ENCODE peak calls at places on chromosomes 16 and 17, in eight cellular contexts. One of them, this sample, is unnamed.

GRCh38 chr16:11393366-11393765 is 48.1 kb downstream of the RMI2 start:
- DNase-seq in osteocyte: no peak
- DNase-seq in activated naive CD4-positive, alpha-beta T cell treated with anti-CD3 and anti-CD28 coated beads, Interleukin-2, amount 10 ng/mL, durations not matched to agents 7 days and 5 days: no peak
- DNase-seq in AG04450: no peak
- DNase-seq in neural progenitor cell: no peak
- DNase-seq in activated naive CD8-positive, alpha-beta T cell treated with anti-CD3 and anti-CD28 coated beads, Interleukin-2, amount 50 U/mL, for 24 hours: no peak
- DNase-seq in glutamatergic neuron: peak; percentile 10
- DNase-seq in COR-L47: no peak
- DNase-seq in this sample: no peak

GRCh38 chr17:32318071-32318470 is 23.9 kb downstream of the C17orf75 start:
- DNase-seq in osteocyte: no peak
- DNase-seq in activated naive CD4-positive, alpha-beta T cell treated with anti-CD3 and anti-CD28 coated beads, Interleukin-2, amount 10 ng/mL, durations not matched to agents 7 days and 5 days: no peak
- DNase-seq in AG04450: no peak
- DNase-seq in neural progenitor cell: no peak
- DNase-seq in activated naive CD8-positive, alpha-beta T cell treated with anti-CD3 and anti-CD28 coated beads, Interleukin-2, amount 50 U/mL, for 24 hours: no peak
- DNase-seq in glutamatergic neuron: no peak
- DNase-seq in COR-L47: no peak
- DNase-seq in this sample: no peak

GRCh38 chr16:47019563-47019962 is 46.1 kb upstream of the DNAJA2 start:
- DNase-seq in osteocyte: no peak
- DNase-seq in activated naive CD4-positive, alpha-beta T cell treated with anti-CD3 and anti-CD28 coated beads, Interleukin-2, amount 10 ng/mL, durations not matched to agents 7 days and 5 days: no peak
- DNase-seq in AG04450: no peak
- DNase-seq in neural progenitor cell: no peak
- DNase-seq in activated naive CD8-positive, alpha-beta T cell treated with anti-CD3 and anti-CD28 coated beads, Interleukin-2, amount 50 U/mL, for 24 hours: no peak
- DNase-seq in glutamatergic neuron: no peak
- DNase-seq in COR-L47: no peak
- DNase-seq in this sample: no peak

GRCh38 chr16:26598061-26598460 is 468.7 kb upstream of the C16orf82 start:
- DNase-seq in osteocyte: no peak
- DNase-seq in activated naive CD4-positive, alpha-beta T cell treated with anti-CD3 and anti-CD28 coated beads, Interleukin-2, amount 10 ng/mL, durations not matched to agents 7 days and 5 days: peak; percentile 86
- DNase-seq in AG04450: no peak
- DNase-seq in neural progenitor cell: no peak
- DNase-seq in activated naive CD8-positive, alpha-beta T cell treated with anti-CD3 and anti-CD28 coated beads, Interleukin-2, amount 50 U/mL, for 24 hours: peak; percentile 52
- DNase-seq in glutamatergic neuron: no peak
- DNase-seq in COR-L47: no peak
- DNase-seq in this sample: no peak

GRCh38 chr17:78839173-78839761 is 1.3 kb downstream of the USP36 start:
- DNase-seq in osteocyte: no peak
- DNase-seq in activated naive CD4-positive, alpha-beta T cell treated with anti-CD3 and anti-CD28 coated beads, Interleukin-2, amount 10 ng/mL, durations not matched to agents 7 days and 5 days: no peak
- DNase-seq in AG04450: no peak
- DNase-seq in neural progenitor cell: no peak
- DNase-seq in activated naive CD8-positive, alpha-beta T cell treated with anti-CD3 and anti-CD28 coated beads, Interleukin-2, amount 50 U/mL, for 24 hours: no peak
- DNase-seq in glutamatergic neuron: no peak
- DNase-seq in COR-L47: no peak
- DNase-seq in this sample: peak; percentile 27

GRCh38 chr16:56211471-56211944 is 20.2 kb downstream of the GNAO1 start:
- DNase-seq in osteocyte: no peak
- DNase-seq in activated naive CD4-positive, alpha-beta T cell treated with anti-CD3 and anti-CD28 coated beads, Interleukin-2, amount 10 ng/mL, durations not matched to agents 7 days and 5 days: no peak
- DNase-seq in AG04450: no peak
- DNase-seq in neural progenitor cell: no peak
- DNase-seq in activated naive CD8-positive, alpha-beta T cell treated with anti-CD3 and anti-CD28 coated beads, Interleukin-2, amount 50 U/mL, for 24 hours: no peak
- DNase-seq in glutamatergic neuron: no peak
- DNase-seq in COR-L47: no peak
- DNase-seq in this sample: no peak

GRCh38 chr17:77449908-77450741 is 309.4 kb downstream of the SEC14L1 start:
- DNase-seq in osteocyte: no peak
- DNase-seq in activated naive CD4-positive, alpha-beta T cell treated with anti-CD3 and anti-CD28 coated beads, Interleukin-2, amount 10 ng/mL, durations not matched to agents 7 days and 5 days: peak; percentile 65
- DNase-seq in AG04450: no peak
- DNase-seq in neural progenitor cell: peak; percentile 89
- DNase-seq in activated naive CD8-positive, alpha-beta T cell treated with anti-CD3 and anti-CD28 coated beads, Interleukin-2, amount 50 U/mL, for 24 hours: peak; percentile 84
- DNase-seq in glutamatergic neuron: peak; percentile 86
- DNase-seq in COR-L47: no peak
- DNase-seq in this sample: peak; percentile 58

GRCh38 chr16:85996843-85997242 is 97.9 kb downstream of the IRF8 start:
- DNase-seq in osteocyte: no peak
- DNase-seq in activated naive CD4-positive, alpha-beta T cell treated with anti-CD3 and anti-CD28 coated beads, Interleukin-2, amount 10 ng/mL, durations not matched to agents 7 days and 5 days: no peak
- DNase-seq in AG04450: no peak
- DNase-seq in neural progenitor cell: no peak
- DNase-seq in activated naive CD8-positive, alpha-beta T cell treated with anti-CD3 and anti-CD28 coated beads, Interleukin-2, amount 50 U/mL, for 24 hours: no peak
- DNase-seq in glutamatergic neuron: no peak
- DNase-seq in COR-L47: no peak
- DNase-seq in this sample: no peak

GRCh38 chr16:85626191-85626951 is 13.2 kb downstream of the GSE1 start:
- DNase-seq in osteocyte: no peak
- DNase-seq in activated naive CD4-positive, alpha-beta T cell treated with anti-CD3 and anti-CD28 coated beads, Interleukin-2, amount 10 ng/mL, durations not matched to agents 7 days and 5 days: no peak
- DNase-seq in AG04450: no peak
- DNase-seq in neural progenitor cell: peak; percentile 92
- DNase-seq in activated naive CD8-positive, alpha-beta T cell treated with anti-CD3 and anti-CD28 coated beads, Interleukin-2, amount 50 U/mL, for 24 hours: no peak
- DNase-seq in glutamatergic neuron: peak; percentile 61
- DNase-seq in COR-L47: peak; percentile 98
- DNase-seq in this sample: no peak

GRCh38 chr16:6018848-6019489 is 921.4 kb upstream of the EEF2KMT start:
- DNase-seq in osteocyte: no peak
- DNase-seq in activated naive CD4-positive, alpha-beta T cell treated with anti-CD3 and anti-CD28 coated beads, Interleukin-2, amount 10 ng/mL, durations not matched to agents 7 days and 5 days: no peak
- DNase-seq in AG04450: no peak
- DNase-seq in neural progenitor cell: peak; percentile 68
- DNase-seq in activated naive CD8-positive, alpha-beta T cell treated with anti-CD3 and anti-CD28 coated beads, Interleukin-2, amount 50 U/mL, for 24 hours: no peak
- DNase-seq in glutamatergic neuron: peak; percentile 67
- DNase-seq in COR-L47: no peak
- DNase-seq in this sample: no peak

GRCh38 chr17:67021196-67021595 is 23.2 kb upstream of the CACNG1 start:
- DNase-seq in osteocyte: no peak
- DNase-seq in activated naive CD4-positive, alpha-beta T cell treated with anti-CD3 and anti-CD28 coated beads, Interleukin-2, amount 10 ng/mL, durations not matched to agents 7 days and 5 days: no peak
- DNase-seq in AG04450: no peak
- DNase-seq in neural progenitor cell: no peak
- DNase-seq in activated naive CD8-positive, alpha-beta T cell treated with anti-CD3 and anti-CD28 coated beads, Interleukin-2, amount 50 U/mL, for 24 hours: no peak
- DNase-seq in glutamatergic neuron: no peak
- DNase-seq in COR-L47: no peak
- DNase-seq in this sample: no peak

GRCh38 chr17:31674717-31675349 is 184.2 kb downstream of the COPRS start:
- DNase-seq in osteocyte: no peak
- DNase-seq in activated naive CD4-positive, alpha-beta T cell treated with anti-CD3 and anti-CD28 coated beads, Interleukin-2, amount 10 ng/mL, durations not matched to agents 7 days and 5 days: no peak
- DNase-seq in AG04450: no peak
- DNase-seq in neural progenitor cell: no peak
- DNase-seq in activated naive CD8-positive, alpha-beta T cell treated with anti-CD3 and anti-CD28 coated beads, Interleukin-2, amount 50 U/mL, for 24 hours: no peak
- DNase-seq in glutamatergic neuron: no peak
- DNase-seq in COR-L47: no peak
- DNase-seq in this sample: no peak

GRCh38 chr17:4693416-4693815 is 10.5 kb downstream of the PELP1 start:
- DNase-seq in osteocyte: no peak
- DNase-seq in activated naive CD4-positive, alpha-beta T cell treated with anti-CD3 and anti-CD28 coated beads, Interleukin-2, amount 10 ng/mL, durations not matched to agents 7 days and 5 days: no peak
- DNase-seq in AG04450: no peak
- DNase-seq in neural progenitor cell: no peak
- DNase-seq in activated naive CD8-positive, alpha-beta T cell treated with anti-CD3 and anti-CD28 coated beads, Interleukin-2, amount 50 U/mL, for 24 hours: no peak
- DNase-seq in glutamatergic neuron: no peak
- DNase-seq in COR-L47: no peak
- DNase-seq in this sample: no peak

GRCh38 chr17:1375615-1376014 is 24.4 kb downstream of the YWHAE start:
- DNase-seq in osteocyte: no peak
- DNase-seq in activated naive CD4-positive, alpha-beta T cell treated with anti-CD3 and anti-CD28 coated beads, Interleukin-2, amount 10 ng/mL, durations not matched to agents 7 days and 5 days: no peak
- DNase-seq in AG04450: no peak
- DNase-seq in neural progenitor cell: no peak
- DNase-seq in activated naive CD8-positive, alpha-beta T cell treated with anti-CD3 and anti-CD28 coated beads, Interleukin-2, amount 50 U/mL, for 24 hours: no peak
- DNase-seq in glutamatergic neuron: no peak
- DNase-seq in COR-L47: no peak
- DNase-seq in this sample: no peak

GRCh38 chr17:50806141-50806643 is 29.2 kb upstream of the WFIKKN2 start:
- DNase-seq in osteocyte: no peak
- DNase-seq in activated naive CD4-positive, alpha-beta T cell treated with anti-CD3 and anti-CD28 coated beads, Interleukin-2, amount 10 ng/mL, durations not matched to agents 7 days and 5 days: no peak
- DNase-seq in AG04450: no peak
- DNase-seq in neural progenitor cell: peak; percentile 42
- DNase-seq in activated naive CD8-positive, alpha-beta T cell treated with anti-CD3 and anti-CD28 coated beads, Interleukin-2, amount 50 U/mL, for 24 hours: no peak
- DNase-seq in glutamatergic neuron: no peak
- DNase-seq in COR-L47: no peak
- DNase-seq in this sample: no peak

GRCh38 chr16:65044861-65045260 is 77.0 kb downstream of the CDH11 start:
- DNase-seq in osteocyte: no peak
- DNase-seq in activated naive CD4-positive, alpha-beta T cell treated with anti-CD3 and anti-CD28 coated beads, Interleukin-2, amount 10 ng/mL, durations not matched to agents 7 days and 5 days: no peak
- DNase-seq in AG04450: peak; percentile 51
- DNase-seq in neural progenitor cell: no peak
- DNase-seq in activated naive CD8-positive, alpha-beta T cell treated with anti-CD3 and anti-CD28 coated beads, Interleukin-2, amount 50 U/mL, for 24 hours: no peak
- DNase-seq in glutamatergic neuron: no peak
- DNase-seq in COR-L47: no peak
- DNase-seq in this sample: no peak

GRCh38 chr17:78256705-78257559 is 25.5 kb downstream of the TMEM235 start:
- DNase-seq in osteocyte: no peak
- DNase-seq in activated naive CD4-positive, alpha-beta T cell treated with anti-CD3 and anti-CD28 coated beads, Interleukin-2, amount 10 ng/mL, durations not matched to agents 7 days and 5 days: no peak
- DNase-seq in AG04450: no peak
- DNase-seq in neural progenitor cell: peak; percentile 51
- DNase-seq in activated naive CD8-positive, alpha-beta T cell treated with anti-CD3 and anti-CD28 coated beads, Interleukin-2, amount 50 U/mL, for 24 hours: no peak
- DNase-seq in glutamatergic neuron: no peak
- DNase-seq in COR-L47: no peak
- DNase-seq in this sample: no peak

GRCh38 chr16:84989791-84990620 is 21.3 kb downstream of the ZDHHC7 start:
- DNase-seq in osteocyte: no peak
- DNase-seq in activated naive CD4-positive, alpha-beta T cell treated with anti-CD3 and anti-CD28 coated beads, Interleukin-2, amount 10 ng/mL, durations not matched to agents 7 days and 5 days: no peak
- DNase-seq in AG04450: no peak
- DNase-seq in neural progenitor cell: no peak
- DNase-seq in activated naive CD8-positive, alpha-beta T cell treated with anti-CD3 and anti-CD28 coated beads, Interleukin-2, amount 50 U/mL, for 24 hours: no peak
- DNase-seq in glutamatergic neuron: no peak
- DNase-seq in COR-L47: no peak
- DNase-seq in this sample: no peak